ENCODE peak calls at places on chromosomes 5 and 9, in five cellular contexts. L is effector memory CD4-positive, alpha-beta T cell; T is hypothalamus; N is NCI-H1930; B is iris pigment epithelial cell. Y is an unnamed sample.

GRCh38 chr9:82271099-82271498 is 282.5 kb downstream of the SPATA31D1 start:
- DNase-seq in N (no peak), L (no peak), B (peak; percentile 78), T (no peak), Y (no peak)

GRCh38 chr9:129895376-129896268 is 60.4 kb downstream of the USP20 start:
- DNase-seq in T (no peak), B (no peak), N (no peak), L (peak; percentile 59), Y (no peak)

GRCh38 chr9:133045132-133045531 is 14.3 kb downstream of the GTF3C5 start:
- DNase-seq in T (no peak), L (no peak), N (no peak), B (no peak), Y (no peak)

GRCh38 chr5:93636850-93637249 is 53.8 kb downstream of the NR2F1 start:
- DNase-seq in T (no peak), B (no peak), N (no peak), L (no peak), Y (no peak)

GRCh38 chr9:129776938-129777768 is 24.3 kb upstream of the PTGES start:
- DNase-seq in T (peak; percentile 79), L (peak; percentile 17), B (peak; percentile 100), N (no peak), Y (peak; percentile 93)

GRCh38 chr9:76321185-76321828 is 72.9 kb downstream of the RFK start:
- DNase-seq in L (no peak), N (no peak), B (peak; percentile 77), T (no peak), Y (peak; percentile 34)

GRCh38 chr5:181246276-181247050 is 2.8 kb upstream of the RACK1 start:
- DNase-seq in N (no peak), T (no peak), L (peak; percentile 60), B (peak; percentile 81), Y (no peak)

GRCh38 chr5:64207978-64208377 is 42.3 kb downstream of the RNF180 start:
- DNase-seq in T (no peak), L (no peak), B (peak; percentile 20), N (no peak), Y (no peak)

GRCh38 chr5:148620696-148621095 is 33.6 kb downstream of the HTR4 start:
- DNase-seq in B (no peak), T (no peak), N (no peak), L (no peak), Y (no peak)

GRCh38 chr9:121284733-121285451 is 16.9 kb downstream of the GSN start:
- DNase-seq in T (no peak), L (no peak), N (no peak), B (no peak), Y (no peak)

GRCh38 chr5:14374100-14374499 is 207.5 kb upstream of the OTULINL start:
- DNase-seq in T (no peak), N (no peak), B (no peak), L (no peak), Y (no peak)

GRCh38 chr5:140575309-140575708 is 10.7 kb downstream of the SLC35A4 start:
- DNase-seq in L (no peak), T (peak; percentile 62), B (peak; percentile 61), N (no peak), Y (no peak)

GRCh38 chr5:176614805-176615478 is 5.0 kb upstream of the GPRIN1 start:
- DNase-seq in L (no peak), B (peak; percentile 76), T (no peak), N (no peak), Y (no peak)

GRCh38 chr5:9545959-9546851 is at the start of gene SEMA5A:
- DNase-seq in T (peak; percentile 81), B (peak; percentile 78), N (peak; percentile 36), L (no peak), Y (peak; percentile 62)

GRCh38 chr9:81594415-81594814 is 94.9 kb downstream of the TLE1 start:
- DNase-seq in L (no peak), B (no peak), N (no peak), T (no peak), Y (no peak)

Y was measured in T1000.